ENCODE peak calls at places on chromosomes 5 and 9, in nine cellular contexts. C is heart left ventricle, X is endothelial cell of umbilical vein, B is tibial nerve, D is GM13976, U is breast epithelium, L is hepatocyte, F is adrenal gland, M is neural progenitor cell. I is an unnamed sample.

GRCh38 chr5:82975812-82976211 is 101.4 kb downstream of the TMEM167A start:
- DNase-seq in C (no peak), D (no peak), U (no peak), L (no peak), B (no peak), X (no peak), M (no peak), F (no peak), I (no peak)

GRCh38 chr5:146203872-146204192 is 427 bp downstream of the RBM27 start:
- DNase-seq in F (no peak), U (no peak), L (no peak), C (no peak), B (no peak), X (no peak), D (no peak), M (no peak), I (no peak)

GRCh38 chr5:66072031-66072430 is 72.1 kb upstream of the SREK1 start:
- DNase-seq in U (no peak), F (no peak), C (no peak), B (no peak), X (no peak), M (no peak), L (no peak), D (no peak), I (no peak)

GRCh38 chr9:76373173-76373771 is 21.0 kb downstream of the RFK start:
- DNase-seq in X (no peak), U (no peak), D (no peak), L (peak; percentile 75), C (peak; percentile 65), M (no peak), F (peak; percentile 34), B (peak; percentile 57), I (no peak)

GRCh38 chr9:77678136-77678535 is 30.0 kb upstream of the GNA14 start:
- DNase-seq in C (no peak), L (no peak), D (no peak), M (no peak), B (no peak), F (no peak), X (no peak), U (no peak), I (no peak)

GRCh38 chr9:93003552-93004407 is 54.7 kb upstream of the SUSD3 start:
- DNase-seq in B (no peak), C (no peak), M (peak; percentile 71), D (peak; percentile 84), F (peak; percentile 74), U (peak; percentile 73), X (peak; percentile 59), L (peak; percentile 77), I (peak; percentile 65)

GRCh38 chr5:178525906-178526732 is 64.1 kb downstream of the COL23A1 start:
- DNase-seq in C (no peak), M (no peak), X (no peak), U (no peak), F (no peak), B (no peak), D (no peak), L (no peak), I (no peak)

GRCh38 chr5:98458004-98458403 is 315.5 kb upstream of the RGMB start:
- DNase-seq in L (no peak), M (no peak), D (no peak), B (no peak), U (no peak), C (no peak), F (no peak), X (no peak), I (no peak)

GRCh38 chr9:124030969-124031451 is 19.4 kb downstream of the LHX2 start:
- DNase-seq in M (no peak), X (no peak), U (no peak), B (no peak), C (no peak), F (no peak), L (no peak), D (peak; percentile 62), I (no peak)

GRCh38 chr9:108622467-108622866 is 233.3 kb downstream of the ACTL7B start:
- DNase-seq in C (no peak), X (no peak), F (no peak), D (no peak), M (no peak), B (no peak), U (no peak), L (no peak), I (no peak)

GRCh38 chr5:179269781-179270543 is 75.3 kb downstream of the ADAMTS2 start:
- DNase-seq in F (peak; percentile 19), D (no peak), C (peak; percentile 54), U (no peak), M (no peak), X (no peak), L (no peak), B (peak; percentile 5), I (no peak)

GRCh38 chr5:80655231-80655784 is 525 bp upstream of the DHFR start:
- DNase-seq in D (no peak), B (no peak), X (no peak), C (no peak), F (no peak), U (no peak), M (no peak), L (no peak), I (no peak)

GRCh38 chr5:142926549-142926948 is 156.4 kb downstream of the ARHGAP26 start:
- DNase-seq in U (no peak), F (no peak), X (no peak), D (no peak), B (no peak), M (no peak), C (no peak), L (no peak), I (no peak)

GRCh38 chr9:134174073-134174449 is 9.7 kb upstream of the RNU6ATAC start:
- DNase-seq in C (peak; percentile 66), M (no peak), X (no peak), B (no peak), L (no peak), U (no peak), F (no peak), D (no peak), I (no peak)

GRCh38 chr5:42675602-42676001 is 81.0 kb upstream of the CCDC152 start:
- DNase-seq in U (no peak), F (no peak), D (no peak), X (no peak), B (no peak), L (no peak), M (no peak), C (no peak), I (no peak)

GRCh38 chr5:96053063-96053735 is 91.5 kb upstream of the ELL2 start:
- DNase-seq in U (no peak), L (no peak), F (no peak), M (no peak), B (no peak), C (no peak), D (no peak), X (no peak), I (no peak)

GRCh38 chr5:179607449-179607931 is 16.0 kb downstream of the HNRNPH1 start:
- DNase-seq in D (no peak), M (no peak), B (no peak), L (no peak), C (no peak), F (peak; percentile 78), X (no peak), U (no peak), I (no peak)

GRCh38 chr9:81656004-81656403 is 33.3 kb downstream of the TLE1 start:
- DNase-seq in B (no peak), M (no peak), D (no peak), X (peak; percentile 52), F (peak; percentile 45), C (no peak), L (no peak), U (no peak), I (no peak)

DNA sequence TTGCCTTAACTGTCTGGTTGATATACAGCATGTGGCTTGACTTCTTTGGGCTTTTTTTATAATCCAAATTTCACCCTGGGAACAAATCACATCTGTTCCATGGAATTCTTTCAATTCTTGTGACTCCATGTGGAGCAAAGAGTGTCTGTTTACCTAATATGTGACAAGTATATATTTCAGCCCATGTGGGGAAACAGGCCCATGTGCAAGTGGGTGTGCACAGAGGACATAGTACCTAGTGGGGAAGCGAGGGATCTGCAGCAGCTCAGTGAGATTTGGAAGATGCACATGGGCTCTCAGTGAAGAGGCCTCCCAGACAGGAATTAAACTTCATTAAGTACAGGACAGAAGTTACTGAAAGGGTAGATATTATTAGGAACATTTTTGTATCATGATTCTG is 181.0 kb downstream of the SLC12A2 start:
- DNase-seq in D (no peak), M (no peak), L (no peak), U (no peak), X (no peak), C (no peak), F (no peak), B (no peak), I (no peak)
- TF ChIP-seq CTCF in D (no peak), M (no peak), L (no peak), U (no peak), X (no peak), C (peak; percentile 9), F (no peak), B (no peak), I (no peak)

GRCh38 chr9:35211854-35212253 is 50.0 kb downstream of the UNC13B start:
- DNase-seq in U (no peak), B (no peak), L (no peak), X (no peak), D (no peak), C (no peak), M (no peak), F (no peak), I (no peak)
- TF ChIP-seq CTCF in U (no peak), B (no peak), L (no peak), X (no peak), D (no peak), C (no peak), M (no peak), F (no peak), I (no peak)

DNA sequence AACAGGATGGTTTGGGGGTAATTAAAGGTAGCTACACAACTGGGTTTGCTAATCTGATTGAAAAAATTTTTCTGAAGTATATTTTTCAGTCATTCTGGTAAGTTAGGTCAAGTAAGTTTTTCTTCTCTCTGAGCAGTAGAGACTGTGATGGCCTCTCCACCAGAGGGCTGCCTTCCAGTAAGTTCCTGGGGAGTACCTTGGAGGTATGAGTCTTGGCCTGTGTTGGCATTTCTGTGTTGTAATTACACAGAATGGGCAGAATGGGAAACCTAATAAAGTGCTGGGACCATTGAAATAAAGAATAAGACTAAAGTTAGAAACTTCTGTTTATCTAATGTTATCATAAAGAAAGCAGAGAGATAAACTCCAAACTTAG is 430.8 kb downstream of the ARHGEF28 start:
- DNase-seq in L (peak; percentile 38), D (no peak), B (no peak), X (peak; percentile 64), C (no peak), F (peak; percentile 23), M (no peak), U (no peak), I (no peak)
- TF ChIP-seq CTCF in L (peak; percentile 41), D (no peak), B (no peak), X (peak; percentile 39), C (peak; percentile 20), F (peak; percentile 39), M (peak; percentile 24), U (no peak), I (no peak)

GRCh38 chr5:40165789-40166728 is 513.7 kb upstream of the PTGER4 start:
- DNase-seq in M (peak; percentile 3), D (no peak), B (no peak), X (peak; percentile 44), C (no peak), F (no peak), L (no peak), U (no peak), I (peak; percentile 9)

GRCh38 chr5:40165106-40165788 is 514.5 kb upstream of the PTGER4 start:
- DNase-seq in L (no peak), X (no peak), B (no peak), F (no peak), C (peak; percentile 47), D (no peak), M (no peak), U (no peak), I (no peak)

GRCh38 chr5:40160435-40160834 is 519.3 kb upstream of the PTGER4 start:
- DNase-seq in C (no peak), L (no peak), B (no peak), D (no peak), F (no peak), U (no peak), M (no peak), X (peak; percentile 18), I (no peak)
- TF ChIP-seq CTCF in C (no peak), L (no peak), B (no peak), D (no peak), F (no peak), U (no peak), M (no peak), X (no peak), I (no peak)